ENCODE peak calls at places on chromosomes 3 and 15, in four cellular contexts. One of them, this sample, is unnamed.

GRCh38 chr3:100682056-100682853 is 27.0 kb upstream of the TFG start:
- DNase-seq in NCI-H774: no peak
- DNase-seq in bronchial epithelial cell: no peak
- DNase-seq in GM19239: no peak
- DNase-seq in this sample: no peak

GRCh38 chr3:48684480-48685143 is 1.1 kb downstream of the NCKIPSD start:
- DNase-seq in NCI-H774: no peak
- DNase-seq in bronchial epithelial cell: no peak
- DNase-seq in GM19239: peak; percentile 36
- DNase-seq in this sample: no peak

GRCh38 chr3:194715022-194715800 is 29.5 kb downstream of the FAM43A start:
- DNase-seq in NCI-H774: peak; percentile 41
- DNase-seq in bronchial epithelial cell: peak; percentile 74
- DNase-seq in GM19239: no peak
- DNase-seq in this sample: peak; percentile 79

GRCh38 chr3:194268659-194269487 is 82.3 kb downstream of the CPN2 start:
- DNase-seq in NCI-H774: no peak
- DNase-seq in bronchial epithelial cell: no peak
- DNase-seq in GM19239: no peak
- DNase-seq in this sample: no peak

GRCh38 chr3:13518516-13519351 is 30.2 kb upstream of the FBLN2 start:
- DNase-seq in NCI-H774: no peak
- DNase-seq in bronchial epithelial cell: no peak
- DNase-seq in GM19239: no peak
- DNase-seq in this sample: no peak

GRCh38 chr3:12518266-12519028 is 26.9 kb downstream of the MKRN2OS start:
- DNase-seq in NCI-H774: no peak
- DNase-seq in bronchial epithelial cell: no peak
- DNase-seq in GM19239: no peak
- DNase-seq in this sample: no peak

GRCh38 chr3:79521221-79521848 is 246.5 kb downstream of the ROBO1 start:
- DNase-seq in NCI-H774: peak; percentile 13
- DNase-seq in bronchial epithelial cell: peak; percentile 44
- DNase-seq in GM19239: no peak
- DNase-seq in this sample: no peak

GRCh38 chr3:124486324-124486723 is 243.9 kb upstream of the UMPS start:
- DNase-seq in NCI-H774: no peak
- DNase-seq in bronchial epithelial cell: no peak
- DNase-seq in GM19239: no peak
- DNase-seq in this sample: no peak

GRCh38 chr3:52443268-52443610 is 1.7 kb downstream of the SEMA3G start:
- DNase-seq in NCI-H774: no peak
- DNase-seq in bronchial epithelial cell: no peak
- DNase-seq in GM19239: no peak
- DNase-seq in this sample: no peak

GRCh38 chr3:188954590-188955208 is 217.1 kb upstream of the TPRG1 start:
- DNase-seq in NCI-H774: peak; percentile 94
- DNase-seq in bronchial epithelial cell: peak; percentile 70
- DNase-seq in GM19239: peak; percentile 50
- DNase-seq in this sample: no peak

GRCh38 chr3:129549006-129549800 is 6.2 kb downstream of the H1-8 start:
- DNase-seq in NCI-H774: no peak
- DNase-seq in bronchial epithelial cell: peak; percentile 80
- DNase-seq in GM19239: no peak
- DNase-seq in this sample: peak; percentile 47

GRCh38 chr15:64267331-64267973 is 88.5 kb downstream of the CSNK1G1 start:
- DNase-seq in NCI-H774: no peak
- DNase-seq in bronchial epithelial cell: no peak
- DNase-seq in GM19239: no peak
- DNase-seq in this sample: no peak

This sample was measured in foreskin keratinocyte.